ENCODE peak calls at places on chromosomes 3 and 15, in six cellular contexts. H, S, I, O, F and Q are unnamed samples.

GRCh38 chr15:59244337-59244736 is 37.7 kb downstream of the LDHAL6B start:
- DNase-seq in H (no peak), S (peak; percentile 65), I (no peak), O (no peak), F (no peak), Q (no peak)

GRCh38 chr15:73626072-73626471 is 7.1 kb downstream of the NPTN start:
- DNase-seq in H (no peak), S (no peak), I (no peak), O (no peak), F (no peak), Q (no peak)

GRCh38 chr15:71654714-71655174 is 155.6 kb upstream of the NR2E3 start:
- DNase-seq in H (no peak), S (no peak), I (no peak), O (no peak), F (no peak), Q (no peak)

GRCh38 chr3:153829596-153830170 is 291.5 kb upstream of the ARHGEF26 start:
- DNase-seq in H (no peak), S (no peak), I (no peak), O (no peak), F (no peak), Q (no peak)

GRCh38 chr3:23981955-23982354 is 36.9 kb downstream of the NR1D2 start:
- DNase-seq in H (no peak), S (no peak), I (no peak), O (no peak), F (no peak), Q (no peak)

GRCh38 chr3:134056464-134056891 is 26.8 kb upstream of the SLCO2A1 start:
- DNase-seq in H (peak; percentile 48), S (no peak), I (no peak), O (peak; percentile 24), F (peak; percentile 8), Q (no peak)

GRCh38 chr3:111874177-111874820 is 15.2 kb downstream of the PHLDB2 start:
- DNase-seq in H (no peak), S (peak; percentile 46), I (no peak), O (no peak), F (no peak), Q (no peak)

GRCh38 chr15:50330921-50331320 is 24.1 kb downstream of the GABPB1 start:
- DNase-seq in H (no peak), S (no peak), I (no peak), O (no peak), F (no peak), Q (no peak)

GRCh38 chr15:57510647-57511046 is 81.1 kb upstream of the MYZAP start:
- DNase-seq in H (no peak), S (no peak), I (no peak), O (peak; percentile 84), F (peak; percentile 47), Q (no peak)

GRCh38 chr3:120348065-120348980 is 831 bp downstream of the LRRC58 start:
- DNase-seq in H (no peak), S (peak; percentile 51), I (peak; percentile 39), O (no peak), F (no peak), Q (no peak)

GRCh38 chr3:178699810-178700209 is 163.6 kb downstream of the KCNMB2 start:
- DNase-seq in H (no peak), S (no peak), I (no peak), O (no peak), F (no peak), Q (peak; percentile 16)

GRCh38 chr3:29291262-29291981 is 10.6 kb downstream of the RBMS3 start:
- DNase-seq in H (no peak), S (no peak), I (no peak), O (no peak), F (no peak), Q (no peak)

GRCh38 chr3:141405025-141405424 is 36.7 kb downstream of the ZBTB38 start:
- DNase-seq in H (no peak), S (no peak), I (no peak), O (no peak), F (no peak), Q (no peak)

GRCh38 chr3:173685471-173685870 is 287.9 kb downstream of the NLGN1 start:
- DNase-seq in H (no peak), S (no peak), I (no peak), O (no peak), F (no peak), Q (no peak)

GRCh38 chr15:60590935-60591490 is 112.1 kb upstream of the ICE2 start:
- DNase-seq in H (peak; percentile 84), S (peak; percentile 34), I (peak; percentile 51), O (peak; percentile 55), F (peak; percentile 31), Q (peak; percentile 66)

GRCh38 chr3:126923423-126923822 is 59.5 kb upstream of the PLXNA1 start:
- DNase-seq in H (no peak), S (no peak), I (no peak), O (no peak), F (no peak), Q (no peak)

GRCh38 chr3:54954516-54954915 is 26.7 kb upstream of the LRTM1 start:
- DNase-seq in H (no peak), S (no peak), I (no peak), O (no peak), F (no peak), Q (no peak)

GRCh38 chr3:150956376-150956775 is 16.2 kb downstream of the CLRN1 start:
- DNase-seq in H (no peak), S (no peak), I (no peak), O (no peak), F (no peak), Q (no peak)

GRCh38 chr3:44419923-44420650 is 57.4 kb downstream of the ZNF445 start:
- DNase-seq in H (no peak), S (no peak), I (no peak), O (no peak), F (peak; percentile 20), Q (peak; percentile 12)

GRCh38 chr3:156474560-156475389 is 80.1 kb downstream of the SSR3 start:
- DNase-seq in H (no peak), S (peak; percentile 6), I (no peak), O (no peak), F (no peak), Q (peak; percentile 40)

GRCh38 chr15:90142216-90143175 is 40.2 kb upstream of the IDH2 start:
- DNase-seq in H (no peak), S (no peak), I (no peak), O (no peak), F (no peak), Q (no peak)

GRCh38 chr15:90143176-90143655 is 40.9 kb upstream of the IDH2 start:
- DNase-seq in H (peak; percentile 89), S (peak; percentile 91), I (peak; percentile 57), O (peak; percentile 89), F (peak; percentile 86), Q (peak; percentile 58)

GRCh38 chr15:90141646-90142045 is 39.4 kb upstream of the IDH2 start:
- DNase-seq in H (no peak), S (no peak), I (no peak), O (no peak), F (no peak), Q (no peak)

GRCh38 chr15:90145761-90146160 is 43.5 kb upstream of the IDH2 start:
- DNase-seq in H (no peak), S (no peak), I (no peak), O (no peak), F (no peak), Q (no peak)

DNA sequence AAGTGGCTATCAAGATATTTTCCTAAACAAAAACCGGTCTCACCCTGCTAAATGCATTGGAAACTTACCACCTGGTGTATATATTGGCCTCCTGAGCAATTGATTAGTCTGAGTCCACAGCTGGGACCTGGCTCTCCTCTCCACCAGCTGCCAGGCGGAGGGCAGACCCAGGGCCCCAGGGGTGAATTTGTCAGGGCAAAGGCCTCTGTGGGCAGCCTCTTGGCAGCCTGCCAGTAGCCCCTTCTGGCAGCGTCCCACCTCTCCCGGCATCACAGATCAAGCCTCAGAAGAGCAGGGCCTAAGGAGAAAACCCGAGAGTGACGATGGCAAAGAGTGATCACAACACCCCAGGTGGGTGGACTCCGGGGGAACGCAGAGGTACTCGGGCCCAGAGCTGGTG is 43.0 kb upstream of the IDH2 start:
- DNase-seq in H (no peak), S (no peak), I (no peak), O (no peak), F (no peak), Q (no peak)
- TF ChIP-seq POLR2A in H (no peak), S (no peak), I (no peak), O (no peak), F (no peak), Q (no peak)

DNA sequence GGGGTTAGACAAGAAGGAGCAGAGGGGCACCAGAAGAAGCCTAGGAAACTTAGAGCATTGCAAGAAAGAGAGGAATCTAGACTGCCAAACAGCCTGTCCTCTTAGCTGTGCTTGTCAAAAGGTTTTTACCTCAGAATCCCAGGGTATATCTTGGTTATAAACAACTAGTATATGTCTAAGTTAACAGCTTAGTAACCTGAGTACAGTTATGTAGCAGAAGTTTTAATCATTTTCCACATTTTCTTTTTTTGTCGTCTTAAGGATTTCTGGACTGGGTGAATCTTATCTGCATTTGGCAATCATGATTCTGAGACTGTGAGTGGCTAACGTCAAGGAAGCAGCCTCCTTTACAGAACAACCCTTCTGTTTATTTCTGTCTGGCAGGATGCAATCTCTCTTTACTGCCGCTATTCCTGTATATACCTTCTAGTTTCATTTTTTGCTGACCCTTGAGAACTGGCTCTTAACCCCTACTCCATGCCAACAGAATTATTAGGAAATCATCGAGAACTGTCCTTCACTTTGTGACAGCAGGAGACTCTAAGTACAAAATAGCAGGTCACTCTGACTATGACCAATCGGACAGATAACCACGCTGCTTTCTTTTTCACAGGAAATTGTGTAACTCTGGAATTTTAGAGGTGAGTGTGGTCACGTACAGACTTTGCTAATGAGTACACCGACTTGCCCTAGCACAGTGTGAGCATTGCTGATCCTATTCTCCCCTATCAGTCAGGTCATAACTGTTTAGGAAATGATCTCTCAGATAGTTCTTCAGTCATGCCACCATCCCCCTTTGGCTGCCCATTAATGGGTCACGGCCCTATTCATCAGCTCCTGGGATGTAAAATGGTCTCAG is 3.3 kb upstream of the CP start:
- DNase-seq in H (no peak), S (peak; percentile 51), I (no peak), O (no peak), F (peak; percentile 29), Q (no peak)
- TF ChIP-seq POLR2A in H (no peak), S (no peak), I (no peak), O (no peak), F (no peak), Q (no peak)

GRCh38 chr15:85580914-85581313 is 200.5 kb downstream of the AKAP13 start:
- DNase-seq in H (peak; percentile 88), S (no peak), I (peak; percentile 72), O (peak; percentile 83), F (peak; percentile 79), Q (no peak)
- TF ChIP-seq POLR2A in H (no peak), S (no peak), I (peak; percentile 63), O (no peak), F (no peak), Q (no peak)

DNA sequence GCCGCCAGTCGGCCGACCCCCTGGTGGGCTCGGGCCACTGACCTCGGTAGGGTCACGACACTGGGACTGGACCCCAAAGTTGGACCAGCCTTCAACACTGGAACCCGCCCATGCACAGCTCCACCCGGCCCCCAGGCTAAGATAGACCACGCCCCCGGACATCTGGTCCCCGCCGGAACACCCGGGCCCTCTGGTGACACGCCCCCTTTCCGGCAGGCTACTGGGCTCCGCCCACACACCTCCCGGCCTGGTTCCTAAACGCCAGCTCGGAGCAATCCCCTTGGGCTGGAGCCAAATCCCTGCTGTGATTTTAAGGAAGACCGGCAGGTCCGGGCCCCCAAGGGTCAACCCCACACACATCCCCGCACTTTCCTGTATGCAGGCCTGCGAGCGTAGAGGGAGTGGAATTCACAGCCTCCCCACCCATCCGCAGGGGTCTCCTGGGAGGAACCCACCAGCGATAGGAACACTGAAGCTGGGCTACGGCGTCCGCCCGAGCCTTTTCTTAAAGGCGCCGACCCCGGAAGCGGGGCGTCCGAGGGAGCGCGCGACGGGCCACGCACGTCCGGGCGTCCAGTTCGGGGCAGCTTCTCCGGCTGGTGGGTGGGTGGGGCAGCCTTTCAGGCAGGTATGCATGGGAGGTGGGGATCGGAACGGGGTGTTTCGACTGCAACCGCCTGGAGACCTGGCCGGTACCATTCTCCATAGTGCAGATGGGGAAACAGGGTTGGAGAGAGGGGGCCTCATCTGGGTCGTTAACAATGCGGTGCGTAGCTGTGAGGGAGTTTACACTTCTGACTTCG is at the start of gene HEMK1:
- DNase-seq in H (peak; percentile 99), S (peak; percentile 95), I (peak; percentile 99), O (peak; percentile 99), F (peak; percentile 99), Q (peak; percentile 98)
- TF ChIP-seq POLR2A in H (peak; percentile 22), S (peak; percentile 23), I (peak; percentile 46), O (no peak), F (peak; percentile 61), Q (no peak)